ENCODE peak calls at places on chromosome 20, in seven cellular contexts. P is fibroblast of the aortic adventitia; K is H4; M is activated naive CD4-positive, alpha-beta T cell treated with anti-CD3 and anti-CD28 coated beads, Interleukin-2, amount 50 U/mL, for 72 hours; A is activated T-cell treated with anti-CD3 and anti-CD28 coated beads, Interleukin-2, amount 50 U/mL, for 24 hours; G is thoracic aorta; N is GM10248. Q is an unnamed sample.

GRCh38 chr20:57703013-57703412 is 6.8 kb downstream of the PMEPA1 start:
- DNase-seq in P (no peak), K (no peak), M (no peak), A (no peak), G (no peak), N (no peak), Q (no peak)

GRCh38 chr20:63024573-63025392 is 18.0 kb upstream of the BHLHE23 start:
- DNase-seq in P (no peak), K (no peak), M (no peak), A (no peak), G (no peak), N (no peak), Q (no peak)

GRCh38 chr20:11544029-11544678 is 373.5 kb upstream of the BTBD3 start:
- DNase-seq in P (peak), K (peak), M (no peak), A (no peak), G (no peak), N (peak), Q (peak)

GRCh38 chr20:57399587-57400261 is 8.5 kb downstream of the RBM38 start:
- DNase-seq in P (no peak), K (no peak), M (peak), A (peak), G (no peak), N (peak), Q (no peak)

GRCh38 chr20:64112691-64113443 is 5.5 kb upstream of the NPBWR2 start:
- DNase-seq in P (no peak), K (no peak), M (peak), A (peak), G (no peak), N (no peak), Q (no peak)

GRCh38 chr20:3818155-3819151 is 1.9 kb upstream of the AP5S1 start:
- DNase-seq in P (peak), K (peak), M (no peak), A (no peak), G (no peak), N (peak), Q (peak)

GRCh38 chr20:23111307-23111943 is 25.3 kb upstream of the CD93 start:
- DNase-seq in P (no peak), K (no peak), M (no peak), A (no peak), G (no peak), N (no peak), Q (no peak)

GRCh38 chr20:47359533-47360206 is 3.2 kb upstream of the ZMYND8 start:
- DNase-seq in P (no peak), K (no peak), M (no peak), A (no peak), G (no peak), N (no peak), Q (no peak)

GRCh38 chr20:62880935-62881661 is 19.5 kb upstream of the TCFL5 start:
- DNase-seq in P (no peak), K (no peak), M (no peak), A (no peak), G (no peak), N (no peak), Q (no peak)

GRCh38 chr20:34604980-34605788 is 46.7 kb downstream of the MAP1LC3A start:
- DNase-seq in P (peak), K (no peak), M (no peak), A (no peak), G (no peak), N (no peak), Q (no peak)

GRCh38 chr20:52984451-52984810 is 12.3 kb downstream of the TSHZ2 start:
- DNase-seq in P (no peak), K (no peak), M (no peak), A (no peak), G (no peak), N (no peak), Q (no peak)

GRCh38 chr20:63624486-63624885 is 2.4 kb downstream of the GMEB2 start:
- DNase-seq in P (peak), K (no peak), M (no peak), A (no peak), G (no peak), N (no peak), Q (no peak)

GRCh38 chr20:3923818-3924217 is 34.6 kb downstream of the PANK2 start:
- DNase-seq in P (peak), K (no peak), M (no peak), A (no peak), G (no peak), N (no peak), Q (peak)

GRCh38 chr20:13462091-13462490 is 176.6 kb downstream of the TASP1 start:
- DNase-seq in P (no peak), K (no peak), M (no peak), A (no peak), G (no peak), N (no peak), Q (no peak)

GRCh38 chr20:53087034-53087777 is 115.0 kb downstream of the TSHZ2 start:
- DNase-seq in P (peak), K (no peak), M (no peak), A (no peak), G (no peak), N (no peak), Q (peak)

GRCh38 chr20:51712501-51713212 is 55.5 kb downstream of the ATP9A start:
- DNase-seq in P (peak), K (peak), M (no peak), A (no peak), G (no peak), N (no peak), Q (peak)

GRCh38 chr20:37850724-37851123 is 52.2 kb upstream of the VSTM2L start:
- DNase-seq in P (no peak), K (no peak), M (no peak), A (no peak), G (no peak), N (no peak), Q (no peak)

GRCh38 chr20:47493175-47493953 is 8.3 kb upstream of the NCOA3 start:
- DNase-seq in P (peak), K (peak), M (no peak), A (peak), G (peak), N (no peak), Q (peak)

GRCh38 chr20:57384953-57385761 is 6.0 kb upstream of the RBM38 start:
- DNase-seq in P (no peak), K (no peak), M (no peak), A (no peak), G (no peak), N (no peak), Q (no peak)

GRCh38 chr20:46099491-46100287 is 9.9 kb upstream of the NCOA5 start:
- DNase-seq in P (no peak), K (no peak), M (no peak), A (no peak), G (no peak), N (no peak), Q (no peak)

GRCh38 chr20:53677447-53678314 is 84.0 kb upstream of the ZNF217 start:
- DNase-seq in P (peak), K (no peak), M (no peak), A (peak), G (no peak), N (no peak), Q (peak)

GRCh38 chr20:33399924-33400323 is 1.4 kb downstream of the CDK5RAP1 start:
- DNase-seq in P (peak), K (no peak), M (no peak), A (no peak), G (no peak), N (no peak), Q (no peak)

GRCh38 chr20:18840248-18840645 is 26.7 kb downstream of the SCP2D1 start:
- DNase-seq in P (no peak), K (no peak), M (no peak), A (no peak), G (no peak), N (no peak), Q (no peak)

GRCh38 chr20:33299111-33299603 is 16.1 kb downstream of the BPIFB1 start:
- DNase-seq in P (peak), K (peak), M (peak), A (peak), G (no peak), N (peak), Q (peak)

GRCh38 chr20:44448753-44449546 is 26.7 kb upstream of the TTPAL start:
- DNase-seq in P (no peak), K (peak), M (no peak), A (no peak), G (no peak), N (peak), Q (peak)

GRCh38 chr20:17205261-17205660 is 21.6 kb upstream of the PCSK2 start:
- DNase-seq in P (no peak), K (no peak), M (no peak), A (no peak), G (no peak), N (no peak), Q (no peak)

GRCh38 chr20:62387993-62388635 is 1.2 kb downstream of the RPS21 start:
- DNase-seq in P (no peak), K (no peak), M (no peak), A (peak), G (no peak), N (no peak), Q (no peak)

GRCh38 chr20:35215066-35215956 is 11.2 kb upstream of the MMP24 start:
- DNase-seq in P (peak), K (peak), M (no peak), A (no peak), G (no peak), N (no peak), Q (peak)

GRCh38 chr20:35952480-35953410 is 1.6 kb downstream of the SCAND1 start:
- DNase-seq in P (peak), K (no peak), M (no peak), A (no peak), G (no peak), N (no peak), Q (peak)

GRCh38 chr20:34532751-34533150 is 16.5 kb downstream of the DYNLRB1 start:
- DNase-seq in P (no peak), K (no peak), M (no peak), A (no peak), G (no peak), N (no peak), Q (no peak)

GRCh38 chr20:20364747-20365558 is 3.0 kb upstream of the INSM1 start:
- DNase-seq in P (no peak), K (no peak), M (no peak), A (peak), G (no peak), N (no peak), Q (no peak)

GRCh38 chr20:37596168-37596567 is 68.5 kb upstream of the BLCAP start:
- DNase-seq in P (no peak), K (no peak), M (no peak), A (no peak), G (no peak), N (no peak), Q (no peak)

GRCh38 chr20:36666181-36666740 is 20.3 kb upstream of the SLA2 start:
- DNase-seq in P (peak), K (no peak), M (no peak), A (no peak), G (no peak), N (no peak), Q (peak)

GRCh38 chr20:5104479-5104878 is 15.3 kb downstream of the PCNA start:
- DNase-seq in P (no peak), K (no peak), M (no peak), A (no peak), G (no peak), N (no peak), Q (no peak)

GRCh38 chr20:44762466-44763140 is 16.9 kb downstream of the KCNK15 start:
- DNase-seq in P (peak), K (no peak), M (no peak), A (no peak), G (no peak), N (no peak), Q (no peak)

GRCh38 chr20:33284937-33285336 is 1.9 kb downstream of the BPIFB1 start:
- DNase-seq in P (no peak), K (no peak), M (no peak), A (no peak), G (no peak), N (no peak), Q (no peak)

Q was measured in M059J.